ENCODE peak calls at places on chromosomes 1 and 21, in six cellular contexts. One of them, this sample, is unnamed.

GRCh38 chr1:233019083-233019482 is 68.7 kb downstream of the NTPCR start:
- DNase-seq in CD8-positive, alpha-beta memory T cell: no peak
- DNase-seq in RPMI8226: peak
- DNase-seq in GM20000: no peak
- DNase-seq in activated T-cell treated with anti-CD3 and anti-CD28 coated beads for 1 hour: no peak
- DNase-seq in GM04504: no peak
- DNase-seq in this sample: no peak

GRCh38 chr1:8121261-8122159 is 95.4 kb upstream of the ERRFI1 start:
- DNase-seq in CD8-positive, alpha-beta memory T cell: no peak
- DNase-seq in RPMI8226: no peak
- DNase-seq in GM20000: no peak
- DNase-seq in activated T-cell treated with anti-CD3 and anti-CD28 coated beads for 1 hour: no peak
- DNase-seq in GM04504: no peak
- DNase-seq in this sample: no peak

GRCh38 chr1:76862447-76862846 is 4.8 kb upstream of the ST6GALNAC5 start:
- DNase-seq in CD8-positive, alpha-beta memory T cell: no peak
- DNase-seq in RPMI8226: no peak
- DNase-seq in GM20000: no peak
- DNase-seq in activated T-cell treated with anti-CD3 and anti-CD28 coated beads for 1 hour: no peak
- DNase-seq in GM04504: peak
- DNase-seq in this sample: no peak

GRCh38 chr1:156645058-156645457 is 3.1 kb downstream of the BCAN start:
- DNase-seq in CD8-positive, alpha-beta memory T cell: no peak
- DNase-seq in RPMI8226: no peak
- DNase-seq in GM20000: no peak
- DNase-seq in activated T-cell treated with anti-CD3 and anti-CD28 coated beads for 1 hour: no peak
- DNase-seq in GM04504: no peak
- DNase-seq in this sample: no peak

GRCh38 chr1:232587141-232588008 is 42.6 kb downstream of the SIPA1L2 start:
- DNase-seq in CD8-positive, alpha-beta memory T cell: no peak
- DNase-seq in RPMI8226: no peak
- DNase-seq in GM20000: no peak
- DNase-seq in activated T-cell treated with anti-CD3 and anti-CD28 coated beads for 1 hour: no peak
- DNase-seq in GM04504: no peak
- DNase-seq in this sample: no peak

GRCh38 chr1:9289724-9290493 is 2.8 kb upstream of the SPSB1 start:
- DNase-seq in CD8-positive, alpha-beta memory T cell: no peak
- DNase-seq in RPMI8226: peak
- DNase-seq in GM20000: no peak
- DNase-seq in activated T-cell treated with anti-CD3 and anti-CD28 coated beads for 1 hour: no peak
- DNase-seq in GM04504: peak
- DNase-seq in this sample: no peak

GRCh38 chr1:105793541-105794146 is 1262.8 kb upstream of the PRMT6 start:
- DNase-seq in CD8-positive, alpha-beta memory T cell: no peak
- DNase-seq in RPMI8226: peak
- DNase-seq in GM20000: peak
- DNase-seq in activated T-cell treated with anti-CD3 and anti-CD28 coated beads for 1 hour: no peak
- DNase-seq in GM04504: no peak
- DNase-seq in this sample: no peak

GRCh38 chr1:16441312-16441641 is 753 bp downstream of the NECAP2 start:
- DNase-seq in CD8-positive, alpha-beta memory T cell: no peak
- DNase-seq in RPMI8226: peak
- DNase-seq in GM20000: no peak
- DNase-seq in activated T-cell treated with anti-CD3 and anti-CD28 coated beads for 1 hour: no peak
- DNase-seq in GM04504: no peak
- DNase-seq in this sample: no peak

GRCh38 chr1:171877711-171878110 is 36.4 kb downstream of the DNM3 start:
- DNase-seq in CD8-positive, alpha-beta memory T cell: no peak
- DNase-seq in RPMI8226: no peak
- DNase-seq in GM20000: peak
- DNase-seq in activated T-cell treated with anti-CD3 and anti-CD28 coated beads for 1 hour: no peak
- DNase-seq in GM04504: no peak
- DNase-seq in this sample: no peak

GRCh38 chr1:209150114-209150513 is 433.4 kb upstream of the CAMK1G start:
- DNase-seq in CD8-positive, alpha-beta memory T cell: no peak
- DNase-seq in RPMI8226: peak
- DNase-seq in GM20000: no peak
- DNase-seq in activated T-cell treated with anti-CD3 and anti-CD28 coated beads for 1 hour: no peak
- DNase-seq in GM04504: peak
- DNase-seq in this sample: no peak

GRCh38 chr1:219792337-219793021 is 135.9 kb downstream of the SLC30A10 start:
- DNase-seq in CD8-positive, alpha-beta memory T cell: no peak
- DNase-seq in RPMI8226: no peak
- DNase-seq in GM20000: no peak
- DNase-seq in activated T-cell treated with anti-CD3 and anti-CD28 coated beads for 1 hour: no peak
- DNase-seq in GM04504: peak
- DNase-seq in this sample: no peak

GRCh38 chr1:36324322-36324802 is 917 bp upstream of the EVA1B start:
- DNase-seq in CD8-positive, alpha-beta memory T cell: no peak
- DNase-seq in RPMI8226: no peak
- DNase-seq in GM20000: no peak
- DNase-seq in activated T-cell treated with anti-CD3 and anti-CD28 coated beads for 1 hour: no peak
- DNase-seq in GM04504: no peak
- DNase-seq in this sample: no peak

GRCh38 chr1:203124011-203124410 is 3.5 kb upstream of the ADORA1 start:
- DNase-seq in CD8-positive, alpha-beta memory T cell: no peak
- DNase-seq in RPMI8226: no peak
- DNase-seq in GM20000: no peak
- DNase-seq in activated T-cell treated with anti-CD3 and anti-CD28 coated beads for 1 hour: no peak
- DNase-seq in GM04504: no peak
- DNase-seq in this sample: no peak

GRCh38 chr1:26994020-26994745 is 691 bp downstream of the TRNP1 start:
- DNase-seq in CD8-positive, alpha-beta memory T cell: peak
- DNase-seq in RPMI8226: peak
- DNase-seq in GM20000: peak
- DNase-seq in activated T-cell treated with anti-CD3 and anti-CD28 coated beads for 1 hour: peak
- DNase-seq in GM04504: no peak
- DNase-seq in this sample: no peak

GRCh38 chr1:84300991-84301758 is at the start of gene SAMD13:
- DNase-seq in CD8-positive, alpha-beta memory T cell: peak
- DNase-seq in RPMI8226: peak
- DNase-seq in GM20000: peak
- DNase-seq in activated T-cell treated with anti-CD3 and anti-CD28 coated beads for 1 hour: peak
- DNase-seq in GM04504: peak
- DNase-seq in this sample: no peak

GRCh38 chr1:172515927-172516326 is 17.0 kb upstream of the SUCO start:
- DNase-seq in CD8-positive, alpha-beta memory T cell: no peak
- DNase-seq in RPMI8226: no peak
- DNase-seq in GM20000: no peak
- DNase-seq in activated T-cell treated with anti-CD3 and anti-CD28 coated beads for 1 hour: no peak
- DNase-seq in GM04504: no peak
- DNase-seq in this sample: no peak

GRCh38 chr21:31897311-31897710 is 24.5 kb downstream of the HUNK start:
- DNase-seq in CD8-positive, alpha-beta memory T cell: no peak
- DNase-seq in RPMI8226: no peak
- DNase-seq in GM20000: no peak
- DNase-seq in activated T-cell treated with anti-CD3 and anti-CD28 coated beads for 1 hour: no peak
- DNase-seq in GM04504: peak
- DNase-seq in this sample: no peak

GRCh38 chr21:45981641-45982255 is at the start of gene COL6A1:
- DNase-seq in CD8-positive, alpha-beta memory T cell: no peak
- DNase-seq in RPMI8226: peak
- DNase-seq in GM20000: peak
- DNase-seq in activated T-cell treated with anti-CD3 and anti-CD28 coated beads for 1 hour: peak
- DNase-seq in GM04504: no peak
- DNase-seq in this sample: no peak

GRCh38 chr1:155116113-155116764 is 11.4 kb upstream of the EFNA1 start:
- DNase-seq in CD8-positive, alpha-beta memory T cell: no peak
- DNase-seq in RPMI8226: no peak
- DNase-seq in GM20000: no peak
- DNase-seq in activated T-cell treated with anti-CD3 and anti-CD28 coated beads for 1 hour: no peak
- DNase-seq in GM04504: no peak
- DNase-seq in this sample: no peak

GRCh38 chr1:207804746-207805468 is 53.1 kb downstream of the CD46 start:
- DNase-seq in CD8-positive, alpha-beta memory T cell: no peak
- DNase-seq in RPMI8226: no peak
- DNase-seq in GM20000: no peak
- DNase-seq in activated T-cell treated with anti-CD3 and anti-CD28 coated beads for 1 hour: no peak
- DNase-seq in GM04504: no peak
- DNase-seq in this sample: no peak

GRCh38 chr1:94599090-94599813 is 57.7 kb upstream of the F3 start:
- DNase-seq in CD8-positive, alpha-beta memory T cell: no peak
- DNase-seq in RPMI8226: no peak
- DNase-seq in GM20000: no peak
- DNase-seq in activated T-cell treated with anti-CD3 and anti-CD28 coated beads for 1 hour: no peak
- DNase-seq in GM04504: no peak
- DNase-seq in this sample: no peak

GRCh38 chr1:60088620-60089155 is 15.1 kb upstream of the C1orf87 start:
- DNase-seq in CD8-positive, alpha-beta memory T cell: no peak
- DNase-seq in RPMI8226: no peak
- DNase-seq in GM20000: no peak
- DNase-seq in activated T-cell treated with anti-CD3 and anti-CD28 coated beads for 1 hour: no peak
- DNase-seq in GM04504: no peak
- DNase-seq in this sample: no peak

GRCh38 chr1:44523747-44524146 is 118.7 kb downstream of the RNF220 start:
- DNase-seq in CD8-positive, alpha-beta memory T cell: no peak
- DNase-seq in RPMI8226: no peak
- DNase-seq in GM20000: no peak
- DNase-seq in activated T-cell treated with anti-CD3 and anti-CD28 coated beads for 1 hour: no peak
- DNase-seq in GM04504: no peak
- DNase-seq in this sample: no peak

GRCh38 chr1:42177551-42177981 is 13.0 kb upstream of the GUCA2A start:
- DNase-seq in CD8-positive, alpha-beta memory T cell: no peak
- DNase-seq in RPMI8226: no peak
- DNase-seq in GM20000: no peak
- DNase-seq in activated T-cell treated with anti-CD3 and anti-CD28 coated beads for 1 hour: no peak
- DNase-seq in GM04504: peak
- DNase-seq in this sample: no peak

GRCh38 chr1:9291914-9292360 is 757 bp upstream of the SPSB1 start:
- DNase-seq in CD8-positive, alpha-beta memory T cell: no peak
- DNase-seq in RPMI8226: peak
- DNase-seq in GM20000: no peak
- DNase-seq in activated T-cell treated with anti-CD3 and anti-CD28 coated beads for 1 hour: no peak
- DNase-seq in GM04504: no peak
- DNase-seq in this sample: no peak

GRCh38 chr1:18751425-18751824 is 108.0 kb downstream of the TAS1R2 start:
- DNase-seq in CD8-positive, alpha-beta memory T cell: no peak
- DNase-seq in RPMI8226: no peak
- DNase-seq in GM20000: no peak
- DNase-seq in activated T-cell treated with anti-CD3 and anti-CD28 coated beads for 1 hour: no peak
- DNase-seq in GM04504: no peak
- DNase-seq in this sample: no peak

GRCh38 chr21:33425825-33426224 is 22.6 kb downstream of the IFNGR2 start:
- DNase-seq in CD8-positive, alpha-beta memory T cell: no peak
- DNase-seq in RPMI8226: no peak
- DNase-seq in GM20000: no peak
- DNase-seq in activated T-cell treated with anti-CD3 and anti-CD28 coated beads for 1 hour: no peak
- DNase-seq in GM04504: no peak
- DNase-seq in this sample: no peak

GRCh38 chr21:37414292-37415253 is 48.0 kb downstream of the DYRK1A start:
- DNase-seq in CD8-positive, alpha-beta memory T cell: no peak
- DNase-seq in RPMI8226: no peak
- DNase-seq in GM20000: no peak
- DNase-seq in activated T-cell treated with anti-CD3 and anti-CD28 coated beads for 1 hour: no peak
- DNase-seq in GM04504: no peak
- DNase-seq in this sample: no peak

GRCh38 chr1:210223174-210223904 is 9.3 kb upstream of the SERTAD4 start:
- DNase-seq in CD8-positive, alpha-beta memory T cell: no peak
- DNase-seq in RPMI8226: no peak
- DNase-seq in GM20000: no peak
- DNase-seq in activated T-cell treated with anti-CD3 and anti-CD28 coated beads for 1 hour: no peak
- DNase-seq in GM04504: no peak
- DNase-seq in this sample: no peak

GRCh38 chr1:109239580-109240068 is 9.7 kb upstream of the CELSR2 start:
- DNase-seq in CD8-positive, alpha-beta memory T cell: no peak
- DNase-seq in RPMI8226: peak
- DNase-seq in GM20000: peak
- DNase-seq in activated T-cell treated with anti-CD3 and anti-CD28 coated beads for 1 hour: no peak
- DNase-seq in GM04504: no peak
- DNase-seq in this sample: no peak

GRCh38 chr1:116375884-116376733 is 3.1 kb downstream of the ATP1A1 start:
- DNase-seq in CD8-positive, alpha-beta memory T cell: peak
- DNase-seq in RPMI8226: peak
- DNase-seq in GM20000: no peak
- DNase-seq in activated T-cell treated with anti-CD3 and anti-CD28 coated beads for 1 hour: peak
- DNase-seq in GM04504: peak
- DNase-seq in this sample: no peak

GRCh38 chr1:166089804-166090203 is 77.0 kb downstream of the FAM78B start:
- DNase-seq in CD8-positive, alpha-beta memory T cell: no peak
- DNase-seq in RPMI8226: peak
- DNase-seq in GM20000: peak
- DNase-seq in activated T-cell treated with anti-CD3 and anti-CD28 coated beads for 1 hour: no peak
- DNase-seq in GM04504: no peak
- DNase-seq in this sample: no peak

GRCh38 chr1:40036574-40036973 is 4.0 kb upstream of the CAP1 start:
- DNase-seq in CD8-positive, alpha-beta memory T cell: no peak
- DNase-seq in RPMI8226: peak
- DNase-seq in GM20000: no peak
- DNase-seq in activated T-cell treated with anti-CD3 and anti-CD28 coated beads for 1 hour: no peak
- DNase-seq in GM04504: peak
- DNase-seq in this sample: no peak

GRCh38 chr1:150925080-150925479 is 1.1 kb upstream of the SETDB1 start:
- DNase-seq in CD8-positive, alpha-beta memory T cell: peak
- DNase-seq in RPMI8226: no peak
- DNase-seq in GM20000: no peak
- DNase-seq in activated T-cell treated with anti-CD3 and anti-CD28 coated beads for 1 hour: no peak
- DNase-seq in GM04504: no peak
- DNase-seq in this sample: no peak

GRCh38 chr1:164591858-164592257 is 32.9 kb downstream of the PBX1 start:
- DNase-seq in CD8-positive, alpha-beta memory T cell: no peak
- DNase-seq in RPMI8226: no peak
- DNase-seq in GM20000: no peak
- DNase-seq in activated T-cell treated with anti-CD3 and anti-CD28 coated beads for 1 hour: no peak
- DNase-seq in GM04504: no peak
- DNase-seq in this sample: no peak

GRCh38 chr1:244054247-244054923 is 3.3 kb downstream of the ZBTB18 start:
- DNase-seq in CD8-positive, alpha-beta memory T cell: no peak
- DNase-seq in RPMI8226: no peak
- DNase-seq in GM20000: no peak
- DNase-seq in activated T-cell treated with anti-CD3 and anti-CD28 coated beads for 1 hour: no peak
- DNase-seq in GM04504: no peak
- DNase-seq in this sample: no peak

GRCh38 chr1:17673335-17674075 is 81.6 kb upstream of the ACTL8 start:
- DNase-seq in CD8-positive, alpha-beta memory T cell: no peak
- DNase-seq in RPMI8226: no peak
- DNase-seq in GM20000: no peak
- DNase-seq in activated T-cell treated with anti-CD3 and anti-CD28 coated beads for 1 hour: no peak
- DNase-seq in GM04504: no peak
- DNase-seq in this sample: no peak

GRCh38 chr1:228515200-228515834 is 28.1 kb downstream of the RNF187 start:
- DNase-seq in CD8-positive, alpha-beta memory T cell: no peak
- DNase-seq in RPMI8226: peak
- DNase-seq in GM20000: peak
- DNase-seq in activated T-cell treated with anti-CD3 and anti-CD28 coated beads for 1 hour: peak
- DNase-seq in GM04504: no peak
- DNase-seq in this sample: no peak

GRCh38 chr1:8723010-8723409 is 94.4 kb downstream of the RERE start:
- DNase-seq in CD8-positive, alpha-beta memory T cell: no peak
- DNase-seq in RPMI8226: peak
- DNase-seq in GM20000: no peak
- DNase-seq in activated T-cell treated with anti-CD3 and anti-CD28 coated beads for 1 hour: no peak
- DNase-seq in GM04504: no peak
- DNase-seq in this sample: no peak